ENCODE peak calls at places on chromosomes 1 and 21, in nine cellular contexts. Z is HT1080; E is myocyte; N is HS-5; Q is NAMALWA; T is BE2C; C is CD8-positive, alpha-beta memory T cell; K is stimulated activated naive CD8-positive, alpha-beta T cell treated with anti-CD3 and anti-CD28 coated beads, Interleukin-15, Interleukin-2, amounts not matched to agents 100 U/mL and 50 U/mL, for 24 hours; P is hippocampal formation. A is an unnamed sample.
A peak's percentile ranks its signal among the peaks of the same experiment; 100 is the strongest.

GRCh38 chr1:192263436-192263835 is 53.4 kb upstream of the RGS21 start:
- DNase-seq in Q (no peak), N (no peak), C (no peak), T (no peak), P (no peak), E (peak; percentile 74), K (no peak), Z (peak; percentile 52), A (no peak)

GRCh38 chr21:33783173-33783572 is 132.4 kb downstream of the ATP5PO start:
- DNase-seq in T (no peak), K (no peak), Z (no peak), P (no peak), N (no peak), Q (no peak), C (no peak), E (no peak), A (no peak)

GRCh38 chr1:51423098-51423821 is 92.9 kb upstream of the TTC39A start:
- DNase-seq in K (no peak), P (no peak), Z (no peak), T (no peak), Q (no peak), C (no peak), N (no peak), E (peak; percentile 6), A (no peak)

GRCh38 chr1:1892763-1893120 is 1.9 kb upstream of the GNB1 start:
- DNase-seq in Z (no peak), N (no peak), Q (no peak), P (no peak), C (no peak), K (no peak), E (no peak), T (no peak), A (no peak)

GRCh38 chr21:44291936-44292811 is 6.5 kb downstream of the AIRE start:
- DNase-seq in E (no peak), C (no peak), Z (no peak), P (no peak), T (no peak), N (no peak), Q (no peak), K (no peak), A (no peak)

GRCh38 chr1:1573843-1574720 is 581 bp downstream of the SSU72 start:
- DNase-seq in C (peak; percentile 68), Q (peak; percentile 84), N (no peak), T (peak; percentile 69), E (peak; percentile 74), Z (peak; percentile 56), P (peak; percentile 61), K (peak; percentile 74), A (peak; percentile 85)

GRCh38 chr1:162672678-162673259 is 40.5 kb downstream of the DDR2 start:
- DNase-seq in Z (no peak), P (no peak), Q (no peak), C (no peak), N (no peak), T (no peak), K (no peak), E (no peak), A (no peak)

GRCh38 chr1:201711101-201711597 is 117.8 kb upstream of the IPO9 start:
- DNase-seq in Q (no peak), Z (no peak), E (peak; percentile 70), K (no peak), N (no peak), T (no peak), P (no peak), C (no peak), A (no peak)

GRCh38 chr21:16279658-16280581 is 550.1 kb downstream of the USP25 start:
- DNase-seq in Q (no peak), T (no peak), K (no peak), P (peak; percentile 71), Z (no peak), E (peak; percentile 45), N (no peak), C (no peak), A (no peak)

GRCh38 chr1:186183219-186183618 is 191.8 kb downstream of the TPR start:
- DNase-seq in Q (no peak), N (peak; percentile 60), P (no peak), C (no peak), Z (peak; percentile 83), K (peak; percentile 26), T (no peak), E (no peak), A (no peak)

GRCh38 chr1:30663596-30664091 is 59.7 kb downstream of the MATN1 start:
- DNase-seq in C (no peak), T (no peak), Z (no peak), N (no peak), Q (no peak), E (no peak), K (no peak), P (no peak), A (no peak)

GRCh38 chr1:168441745-168442144 is 102.1 kb downstream of the XCL2 start:
- DNase-seq in Z (no peak), E (peak; percentile 10), C (no peak), T (no peak), N (no peak), P (no peak), K (no peak), Q (no peak), A (no peak)

GRCh38 chr1:185426761-185427698 is 110.0 kb upstream of the IVNS1ABP start:
- DNase-seq in Q (no peak), C (no peak), T (no peak), Z (peak; percentile 40), E (peak; percentile 53), K (no peak), N (no peak), P (no peak), A (no peak)

GRCh38 chr1:47238935-47239640 is 7.1 kb upstream of the TAL1 start:
- DNase-seq in P (no peak), Q (no peak), Z (no peak), T (no peak), K (no peak), E (no peak), C (no peak), N (no peak), A (no peak)

A was measured in naive B cell.